ENCODE peak calls at places on chromosomes 2 and 18, in nine cellular contexts. R is NT2/D1, I is choroid plexus epithelial cell, T is GM23248, O is A549, A is IMR-90, D is hepatocyte, J is brain microvascular endothelial cell, N is bronchial epithelial cell. Y is an unnamed sample.

GRCh38 chr2:69017080-69017479 is 4.1 kb downstream of the ANTXR1 start:
- DNase-seq in R (no peak), I (peak), T (peak), O (no peak), A (peak), D (peak), J (peak), N (no peak), Y (peak)

GRCh38 chr18:32435631-32436500 is 34.8 kb downstream of the GAREM1 start:
- DNase-seq in R (no peak), I (no peak), T (no peak), O (no peak), A (no peak), D (no peak), J (no peak), N (no peak), Y (no peak)

GRCh38 chr2:167048829-167049228 is 160.5 kb downstream of the XIRP2 start:
- DNase-seq in R (no peak), I (no peak), T (no peak), O (no peak), A (peak), D (no peak), J (no peak), N (peak), Y (no peak)

GRCh38 chr2:224650815-224651439 is 65.2 kb downstream of the CCDC195 start:
- DNase-seq in R (peak), I (peak), T (peak), O (peak), A (peak), D (peak), J (peak), N (peak), Y (peak)

GRCh38 chr2:9554841-9555337 is 741 bp downstream of the ADAM17 start:
- DNase-seq in R (peak), I (peak), T (peak), O (no peak), A (peak), D (peak), J (peak), N (peak), Y (peak)

GRCh38 chr18:47485221-47485797 is 233.8 kb upstream of the SKOR2 start:
- DNase-seq in R (no peak), I (no peak), T (no peak), O (no peak), A (no peak), D (no peak), J (no peak), N (no peak), Y (no peak)

GRCh38 chr2:36976065-36976464 is 9.7 kb upstream of the STRN start:
- DNase-seq in R (no peak), I (no peak), T (no peak), O (no peak), A (no peak), D (no peak), J (no peak), N (no peak), Y (no peak)

GRCh38 chr2:45849491-45850283 is 198.2 kb downstream of the PRKCE start:
- DNase-seq in R (no peak), I (peak), T (peak), O (no peak), A (peak), D (no peak), J (peak), N (peak), Y (peak)

GRCh38 chr2:237456200-237456731 is 30.8 kb upstream of the MLPH start:
- DNase-seq in R (no peak), I (peak), T (peak), O (no peak), A (peak), D (peak), J (peak), N (peak), Y (peak)

GRCh38 chr2:45691152-45691551 is 39.7 kb downstream of the PRKCE start:
- DNase-seq in R (no peak), I (no peak), T (no peak), O (no peak), A (no peak), D (no peak), J (no peak), N (no peak), Y (no peak)

GRCh38 chr2:178268435-178268834 is 74.1 kb downstream of the OSBPL6 start:
- DNase-seq in R (no peak), I (no peak), T (peak), O (no peak), A (peak), D (no peak), J (no peak), N (peak), Y (no peak)

GRCh38 chr2:70988726-70989648 is 5.7 kb downstream of the TEX261 start:
- DNase-seq in R (no peak), I (no peak), T (no peak), O (no peak), A (no peak), D (no peak), J (no peak), N (no peak), Y (no peak)

GRCh38 chr2:37168217-37168981 is 11.6 kb upstream of the EIF2AK2 start:
- DNase-seq in R (no peak), I (peak), T (peak), O (peak), A (peak), D (peak), J (peak), N (peak), Y (peak)

GRCh38 chr2:65708129-65708528 is 275.7 kb upstream of the SPRED2 start:
- DNase-seq in R (no peak), I (peak), T (no peak), O (no peak), A (peak), D (no peak), J (no peak), N (no peak), Y (no peak)

GRCh38 chr2:192194866-192195547 is at the start of gene TMEFF2:
- DNase-seq in R (peak), I (peak), T (peak), O (peak), A (peak), D (peak), J (peak), N (no peak), Y (peak)

DNA sequence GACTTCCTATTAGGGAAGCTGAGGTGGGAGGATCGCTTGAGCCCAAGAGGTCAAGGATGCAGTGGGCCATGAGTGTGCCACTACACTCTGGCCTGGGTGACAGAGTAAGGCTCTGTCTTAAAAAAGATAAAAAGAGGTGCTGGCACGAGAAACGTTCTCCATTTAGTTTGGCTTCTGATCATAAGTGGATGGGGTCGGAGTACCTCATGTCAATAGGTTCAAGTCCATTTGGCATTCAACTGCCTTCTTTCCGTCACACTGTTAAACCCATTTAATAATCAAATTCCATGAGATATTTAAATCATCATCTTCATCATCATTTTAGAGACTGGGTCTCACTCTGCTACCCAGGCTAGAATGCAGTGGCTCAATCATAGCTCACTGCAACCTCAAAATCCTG is 9.2 kb downstream of the COX7A2L start:
- DNase-seq in R (no peak), I (no peak), T (no peak), O (no peak), A (no peak), D (no peak), J (no peak), N (no peak), Y (no peak)
- H3K4me3 ChIP-seq in R (no peak), I (no peak), T (no peak), O (no peak), A (no peak), D (no peak), J (no peak), N (no peak), Y (no peak)

GRCh38 chr18:45608400-45608799 is 6.9 kb upstream of the SLC14A2 start:
- DNase-seq in R (no peak), I (no peak), T (no peak), O (no peak), A (no peak), D (no peak), J (no peak), N (no peak), Y (peak)

GRCh38 chr18:45611943-45612342 is 3.3 kb upstream of the SLC14A2 start:
- DNase-seq in R (no peak), I (no peak), T (no peak), O (no peak), A (no peak), D (peak), J (no peak), N (no peak), Y (no peak)

GRCh38 chr18:45602926-45603325 is 12.3 kb upstream of the SLC14A2 start:
- DNase-seq in R (no peak), I (no peak), T (peak), O (no peak), A (no peak), D (no peak), J (no peak), N (peak), Y (no peak)

GRCh38 chr18:45606007-45606406 is 9.3 kb upstream of the SLC14A2 start:
- DNase-seq in R (no peak), I (no peak), T (no peak), O (no peak), A (no peak), D (no peak), J (no peak), N (no peak), Y (no peak)
- H3K4me3 ChIP-seq in R (no peak), I (no peak), T (no peak), O (no peak), A (no peak), D (no peak), J (no peak), N (no peak), Y (no peak)

DNA sequence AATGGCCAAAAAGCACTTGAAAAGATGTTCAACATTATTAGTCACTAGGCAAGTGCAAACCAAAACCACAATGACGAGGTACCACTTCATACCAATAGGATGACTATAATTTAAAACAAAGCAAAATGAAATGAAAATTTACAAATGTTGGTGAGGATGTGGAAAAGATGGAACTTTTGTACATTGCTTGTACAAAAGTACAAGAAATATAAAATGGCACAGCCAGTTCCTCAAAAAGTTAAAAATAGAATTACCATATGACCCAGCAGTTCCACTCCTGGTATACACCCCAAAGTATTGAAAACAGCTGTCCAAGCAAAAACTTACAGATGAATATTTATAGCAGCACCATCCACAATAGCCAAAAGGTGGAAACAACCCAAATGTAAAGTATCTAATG is 107.8 kb upstream of the XPO1 start:
- DNase-seq in R (no peak), I (peak), T (peak), O (no peak), A (peak), D (no peak), J (peak), N (peak), Y (peak)
- H3K4me3 ChIP-seq in R (no peak), I (no peak), T (no peak), O (no peak), A (no peak), D (no peak), J (no peak), N (no peak), Y (no peak)

DNA sequence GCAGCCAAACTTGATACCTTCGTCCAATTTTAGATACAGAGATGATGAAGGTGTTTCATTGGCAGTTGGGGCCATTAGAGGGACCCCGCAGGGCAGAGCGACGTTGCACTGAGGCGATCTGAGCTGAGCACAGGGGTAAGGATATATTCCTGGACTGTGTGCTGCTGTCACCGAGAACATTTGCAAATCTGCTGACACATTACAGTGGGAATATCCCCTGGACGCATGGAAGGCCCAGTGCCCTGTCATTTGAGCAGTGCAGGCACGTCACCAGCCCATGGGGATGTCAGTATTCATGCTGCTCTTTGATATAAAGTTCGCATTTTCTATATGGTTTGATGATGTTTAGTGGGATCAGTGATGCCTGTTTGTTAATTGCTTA is 10.4 kb upstream of the MMADHC start:
- DNase-seq in R (no peak), I (no peak), T (peak), O (no peak), A (peak), D (peak), J (peak), N (no peak), Y (peak)
- H3K4me3 ChIP-seq in R (no peak), I (peak), T (peak), O (peak), A (peak), D (no peak), J (peak), N (no peak), Y (peak)

DNA sequence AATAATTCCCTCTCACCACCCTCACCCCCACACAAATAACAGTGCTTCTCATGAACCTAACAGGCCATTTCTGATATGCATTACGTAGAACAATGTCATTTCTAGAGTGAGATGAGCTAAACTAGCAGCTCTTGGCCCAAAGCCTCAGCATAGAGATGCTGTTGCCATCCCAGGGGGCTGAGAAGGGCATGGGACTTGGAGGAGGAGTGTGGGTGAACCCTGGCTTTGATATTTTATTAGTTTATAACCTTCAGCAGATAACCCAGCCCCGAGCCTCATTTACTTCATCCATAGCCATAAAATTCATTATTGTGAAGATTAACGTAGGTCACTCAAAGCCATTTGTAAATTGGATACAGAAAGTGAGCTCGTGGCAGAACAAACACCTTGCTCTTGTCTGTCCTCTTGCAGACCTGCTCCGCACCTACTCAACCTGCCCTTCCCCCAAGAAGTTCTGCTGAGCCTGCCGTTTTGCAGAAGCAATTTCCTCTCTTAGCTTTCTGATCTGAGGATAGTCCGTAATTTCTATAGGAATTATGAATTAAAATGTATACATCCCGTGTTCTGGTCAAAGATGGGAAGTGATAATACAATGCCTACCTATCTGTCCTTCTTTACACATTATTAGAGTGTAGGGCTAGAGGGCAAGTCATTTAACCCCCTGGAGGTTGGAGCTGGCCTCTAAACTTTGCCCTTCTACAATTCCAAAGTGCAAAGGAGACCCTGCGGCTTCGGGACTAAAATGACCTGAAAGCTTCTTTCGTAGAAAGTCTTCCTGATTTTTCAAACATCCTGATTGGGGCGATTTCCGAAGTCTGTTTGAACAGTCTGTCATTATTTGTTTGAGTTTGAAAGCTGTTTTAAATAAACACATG is 187.4 kb downstream of the BCL2 start:
- DNase-seq in R (no peak), I (no peak), T (no peak), O (no peak), A (no peak), D (no peak), J (no peak), N (no peak), Y (no peak)
- H3K4me3 ChIP-seq in R (no peak), I (no peak), T (no peak), O (no peak), A (no peak), D (no peak), J (no peak), N (peak), Y (no peak)